ENCODE peak calls at places on chromosome 1, in six cellular contexts. One of them, this sample, is unnamed.

GRCh38 chr1:82896036-82896435 is 1095.3 kb downstream of the ADGRL2 start:
- DNase-seq in stimulated activated CD8-positive, alpha-beta memory T cell treated with anti-CD3 and anti-CD28 coated beads, Interleukin-15, amount 100 ng/mL, for 24 hours: no peak
- DNase-seq in upper lobe of right lung: no peak
- DNase-seq in cardiac muscle cell: no peak
- DNase-seq in CD8-positive, alpha-beta memory T cell: no peak
- DNase-seq in neural crest cell: no peak
- DNase-seq in this sample: no peak

GRCh38 chr1:172641492-172641891 is 17.4 kb upstream of the FASLG start:
- DNase-seq in upper lobe of right lung: no peak
- DNase-seq in neural crest cell: no peak
- DNase-seq in CD8-positive, alpha-beta memory T cell: no peak
- DNase-seq in stimulated activated CD8-positive, alpha-beta memory T cell treated with anti-CD3 and anti-CD28 coated beads, Interleukin-15, amount 100 ng/mL, for 24 hours: no peak
- DNase-seq in cardiac muscle cell: no peak
- DNase-seq in this sample: no peak

GRCh38 chr1:239250353-239251035 is 135.9 kb upstream of the CHRM3 start:
- DNase-seq in CD8-positive, alpha-beta memory T cell: no peak
- DNase-seq in neural crest cell: no peak
- DNase-seq in upper lobe of right lung: no peak
- DNase-seq in cardiac muscle cell: no peak
- DNase-seq in stimulated activated CD8-positive, alpha-beta memory T cell treated with anti-CD3 and anti-CD28 coated beads, Interleukin-15, amount 100 ng/mL, for 24 hours: no peak
- DNase-seq in this sample: no peak

GRCh38 chr1:16167331-16168143 is 11.7 kb upstream of the EPHA2 start:
- DNase-seq in stimulated activated CD8-positive, alpha-beta memory T cell treated with anti-CD3 and anti-CD28 coated beads, Interleukin-15, amount 100 ng/mL, for 24 hours: peak
- DNase-seq in CD8-positive, alpha-beta memory T cell: peak
- DNase-seq in upper lobe of right lung: peak
- DNase-seq in neural crest cell: peak
- DNase-seq in cardiac muscle cell: no peak
- DNase-seq in this sample: no peak

GRCh38 chr1:9359898-9360297 is 67.2 kb downstream of the SPSB1 start:
- DNase-seq in cardiac muscle cell: no peak
- DNase-seq in CD8-positive, alpha-beta memory T cell: no peak
- DNase-seq in neural crest cell: no peak
- DNase-seq in upper lobe of right lung: no peak
- DNase-seq in stimulated activated CD8-positive, alpha-beta memory T cell treated with anti-CD3 and anti-CD28 coated beads, Interleukin-15, amount 100 ng/mL, for 24 hours: no peak
- DNase-seq in this sample: no peak

GRCh38 chr1:112061852-112062451 is 72.5 kb upstream of the KCND3 start:
- DNase-seq in neural crest cell: no peak
- DNase-seq in cardiac muscle cell: no peak
- DNase-seq in CD8-positive, alpha-beta memory T cell: no peak
- DNase-seq in stimulated activated CD8-positive, alpha-beta memory T cell treated with anti-CD3 and anti-CD28 coated beads, Interleukin-15, amount 100 ng/mL, for 24 hours: no peak
- DNase-seq in upper lobe of right lung: no peak
- DNase-seq in this sample: no peak

GRCh38 chr1:104991702-104992101 is 1242.0 kb downstream of the AMY1C start:
- DNase-seq in cardiac muscle cell: no peak
- DNase-seq in upper lobe of right lung: no peak
- DNase-seq in neural crest cell: no peak
- DNase-seq in CD8-positive, alpha-beta memory T cell: no peak
- DNase-seq in stimulated activated CD8-positive, alpha-beta memory T cell treated with anti-CD3 and anti-CD28 coated beads, Interleukin-15, amount 100 ng/mL, for 24 hours: no peak
- DNase-seq in this sample: no peak

GRCh38 chr1:55706397-55706796 is 491.2 kb upstream of the USP24 start:
- DNase-seq in cardiac muscle cell: no peak
- DNase-seq in neural crest cell: no peak
- DNase-seq in stimulated activated CD8-positive, alpha-beta memory T cell treated with anti-CD3 and anti-CD28 coated beads, Interleukin-15, amount 100 ng/mL, for 24 hours: no peak
- DNase-seq in CD8-positive, alpha-beta memory T cell: no peak
- DNase-seq in upper lobe of right lung: no peak
- DNase-seq in this sample: no peak

GRCh38 chr1:186722711-186723309 is 42.6 kb upstream of the PTGS2 start:
- DNase-seq in cardiac muscle cell: peak
- DNase-seq in upper lobe of right lung: no peak
- DNase-seq in CD8-positive, alpha-beta memory T cell: no peak
- DNase-seq in stimulated activated CD8-positive, alpha-beta memory T cell treated with anti-CD3 and anti-CD28 coated beads, Interleukin-15, amount 100 ng/mL, for 24 hours: no peak
- DNase-seq in neural crest cell: no peak
- DNase-seq in this sample: no peak

GRCh38 chr1:93468681-93469080 is 20.8 kb downstream of the FNBP1L start:
- DNase-seq in upper lobe of right lung: no peak
- DNase-seq in neural crest cell: no peak
- DNase-seq in stimulated activated CD8-positive, alpha-beta memory T cell treated with anti-CD3 and anti-CD28 coated beads, Interleukin-15, amount 100 ng/mL, for 24 hours: no peak
- DNase-seq in CD8-positive, alpha-beta memory T cell: no peak
- DNase-seq in cardiac muscle cell: no peak
- DNase-seq in this sample: no peak

GRCh38 chr1:200900877-200901276 is 6.2 kb downstream of the INAVA start:
- DNase-seq in neural crest cell: no peak
- DNase-seq in upper lobe of right lung: no peak
- DNase-seq in CD8-positive, alpha-beta memory T cell: no peak
- DNase-seq in stimulated activated CD8-positive, alpha-beta memory T cell treated with anti-CD3 and anti-CD28 coated beads, Interleukin-15, amount 100 ng/mL, for 24 hours: no peak
- DNase-seq in cardiac muscle cell: no peak
- DNase-seq in this sample: no peak

GRCh38 chr1:89896105-89896942 is 75.5 kb downstream of the LRRC8D start:
- DNase-seq in stimulated activated CD8-positive, alpha-beta memory T cell treated with anti-CD3 and anti-CD28 coated beads, Interleukin-15, amount 100 ng/mL, for 24 hours: no peak
- DNase-seq in cardiac muscle cell: no peak
- DNase-seq in neural crest cell: no peak
- DNase-seq in CD8-positive, alpha-beta memory T cell: no peak
- DNase-seq in upper lobe of right lung: no peak
- DNase-seq in this sample: no peak